ENCODE peak calls at places on chromosomes 4 and X, in four cellular contexts. One of them, this sample, is unnamed.

GRCh38 chr4:52713456-52713937 is 37.7 kb downstream of the ERVMER34-1 start:
- DNase-seq in omental fat pad: no peak
- DNase-seq in NCI-H2107: no peak
- DNase-seq in neural crest cell: no peak
- DNase-seq in this sample: no peak

GRCh38 chrX:131626681-131627296 is 82.9 kb downstream of the OR13H1 start:
- DNase-seq in omental fat pad: no peak
- DNase-seq in NCI-H2107: no peak
- DNase-seq in neural crest cell: no peak
- DNase-seq in this sample: no peak

GRCh38 chrX:9688833-9689232 is 76.8 kb downstream of the GPR143 start:
- DNase-seq in omental fat pad: no peak
- DNase-seq in NCI-H2107: no peak
- DNase-seq in neural crest cell: no peak
- DNase-seq in this sample: no peak

GRCh38 chrX:49209434-49210251 is 9.7 kb upstream of the SYP start:
- DNase-seq in omental fat pad: no peak
- DNase-seq in NCI-H2107: no peak
- DNase-seq in neural crest cell: no peak
- DNase-seq in this sample: peak; percentile 50

GRCh38 chr4:105162123-105162796 is 15.6 kb downstream of the TET2 start:
- DNase-seq in omental fat pad: no peak
- DNase-seq in NCI-H2107: no peak
- DNase-seq in neural crest cell: no peak
- DNase-seq in this sample: no peak

GRCh38 chr4:2729533-2729875 is 26.6 kb downstream of the TNIP2 start:
- DNase-seq in omental fat pad: no peak
- DNase-seq in NCI-H2107: no peak
- DNase-seq in neural crest cell: no peak
- DNase-seq in this sample: no peak

GRCh38 chrX:72609313-72609712 is 36.7 kb upstream of the HDAC8 start:
- DNase-seq in omental fat pad: no peak
- DNase-seq in NCI-H2107: no peak
- DNase-seq in neural crest cell: no peak
- DNase-seq in this sample: no peak

GRCh38 chr4:151319490-151319889 is 5.9 kb downstream of the SH3D19 start:
- DNase-seq in omental fat pad: no peak
- DNase-seq in NCI-H2107: no peak
- DNase-seq in neural crest cell: no peak
- DNase-seq in this sample: no peak

GRCh38 chr4:168600796-168601583 is 104.1 kb downstream of the PALLD start:
- DNase-seq in omental fat pad: no peak
- DNase-seq in NCI-H2107: no peak
- DNase-seq in neural crest cell: no peak
- DNase-seq in this sample: no peak

GRCh38 chr4:186840222-186840701 is 116.6 kb upstream of the FAT1 start:
- DNase-seq in omental fat pad: no peak
- DNase-seq in NCI-H2107: no peak
- DNase-seq in neural crest cell: no peak
- DNase-seq in this sample: no peak

GRCh38 chrX:96181571-96181970 is 503.1 kb upstream of the DIAPH2 start:
- DNase-seq in omental fat pad: no peak
- DNase-seq in NCI-H2107: no peak
- DNase-seq in neural crest cell: no peak
- DNase-seq in this sample: no peak

GRCh38 chr4:126778348-126778747 is 854.4 kb upstream of the INTU start:
- DNase-seq in omental fat pad: no peak
- DNase-seq in NCI-H2107: no peak
- DNase-seq in neural crest cell: no peak
- DNase-seq in this sample: no peak

GRCh38 chr4:156378053-156378665 is 424.5 kb upstream of the CTSO start:
- DNase-seq in omental fat pad: no peak
- DNase-seq in NCI-H2107: no peak
- DNase-seq in neural crest cell: no peak
- DNase-seq in this sample: peak; percentile 7

GRCh38 chrX:150508018-150508417 is 60.4 kb upstream of the MTM1 start:
- DNase-seq in omental fat pad: no peak
- DNase-seq in NCI-H2107: no peak
- DNase-seq in neural crest cell: no peak
- DNase-seq in this sample: no peak

GRCh38 chr4:116016201-116016600 is 902.8 kb upstream of the NDST4 start:
- DNase-seq in omental fat pad: no peak
- DNase-seq in NCI-H2107: no peak
- DNase-seq in neural crest cell: no peak
- DNase-seq in this sample: no peak

GRCh38 chr4:140851032-140851636 is 94.9 kb upstream of the TBC1D9 start:
- DNase-seq in omental fat pad: no peak
- DNase-seq in NCI-H2107: peak; percentile 2
- DNase-seq in neural crest cell: peak; percentile 56
- DNase-seq in this sample: peak; percentile 28

GRCh38 chr4:79053754-79054153 is 114.5 kb upstream of the PAQR3 start:
- DNase-seq in omental fat pad: no peak
- DNase-seq in NCI-H2107: no peak
- DNase-seq in neural crest cell: no peak
- DNase-seq in this sample: no peak

GRCh38 chr4:81259151-81259550 is 44.1 kb upstream of the PRKG2 start:
- DNase-seq in omental fat pad: no peak
- DNase-seq in NCI-H2107: no peak
- DNase-seq in neural crest cell: no peak
- DNase-seq in this sample: no peak

GRCh38 chrX:39519566-39520301 is 578.0 kb downstream of the BCOR start:
- DNase-seq in omental fat pad: no peak
- DNase-seq in NCI-H2107: peak; percentile 9
- DNase-seq in neural crest cell: no peak
- DNase-seq in this sample: no peak

This sample was measured in NCI-H2171.